ENCODE peak calls at places on chromosomes 4 and X, in nine cellular contexts. One of them, this sample, is unnamed.
A peak's percentile ranks its signal among the peaks of the same experiment; 100 is the strongest.

GRCh38 chr4:98539741-98540140 is 118.7 kb downstream of the TSPAN5 start:
- DNase-seq in dorsolateral prefrontal cortex: no peak
- DNase-seq in uterus: no peak
- DNase-seq in right atrium auricular region: no peak
- DNase-seq in K562: no peak
- DNase-seq in tibial nerve: no peak
- DNase-seq in cardiac muscle cell: no peak
- DNase-seq in CD4-positive, alpha-beta memory T cell: no peak
- DNase-seq in GM12878: no peak
- DNase-seq in this sample: no peak

GRCh38 chr4:186939766-186940165 is 216.1 kb upstream of the FAT1 start:
- DNase-seq in dorsolateral prefrontal cortex: no peak
- DNase-seq in uterus: no peak
- DNase-seq in right atrium auricular region: no peak
- DNase-seq in K562: no peak
- DNase-seq in tibial nerve: no peak
- DNase-seq in cardiac muscle cell: no peak
- DNase-seq in CD4-positive, alpha-beta memory T cell: no peak
- DNase-seq in GM12878: no peak
- DNase-seq in this sample: no peak

GRCh38 chrX:22800360-22800759 is 199.4 kb upstream of the DDX53 start:
- DNase-seq in dorsolateral prefrontal cortex: no peak
- DNase-seq in uterus: no peak
- DNase-seq in right atrium auricular region: peak; percentile 60
- DNase-seq in K562: no peak
- DNase-seq in tibial nerve: peak; percentile 4
- DNase-seq in cardiac muscle cell: no peak
- DNase-seq in CD4-positive, alpha-beta memory T cell: no peak
- DNase-seq in GM12878: no peak
- DNase-seq in this sample: no peak

GRCh38 chr4:148059617-148060180 is 327.8 kb downstream of the ARHGAP10 start:
- DNase-seq in dorsolateral prefrontal cortex: no peak
- DNase-seq in uterus: no peak
- DNase-seq in right atrium auricular region: no peak
- DNase-seq in K562: no peak
- DNase-seq in tibial nerve: no peak
- DNase-seq in cardiac muscle cell: no peak
- DNase-seq in CD4-positive, alpha-beta memory T cell: no peak
- DNase-seq in GM12878: peak; percentile 46
- DNase-seq in this sample: no peak

GRCh38 chrX:34877451-34877850 is 65.1 kb upstream of the FAM47B start:
- DNase-seq in dorsolateral prefrontal cortex: no peak
- DNase-seq in uterus: no peak
- DNase-seq in right atrium auricular region: no peak
- DNase-seq in K562: no peak
- DNase-seq in tibial nerve: no peak
- DNase-seq in cardiac muscle cell: no peak
- DNase-seq in CD4-positive, alpha-beta memory T cell: no peak
- DNase-seq in GM12878: no peak
- DNase-seq in this sample: no peak

GRCh38 chr4:154490261-154490588 is 1.4 kb downstream of the DCHS2 start:
- DNase-seq in dorsolateral prefrontal cortex: no peak
- DNase-seq in uterus: no peak
- DNase-seq in right atrium auricular region: no peak
- DNase-seq in K562: no peak
- DNase-seq in tibial nerve: no peak
- DNase-seq in cardiac muscle cell: no peak
- DNase-seq in CD4-positive, alpha-beta memory T cell: no peak
- DNase-seq in GM12878: no peak
- DNase-seq in this sample: no peak

GRCh38 chr4:16893141-16893571 is 5.3 kb downstream of the LDB2 start:
- DNase-seq in dorsolateral prefrontal cortex: no peak
- DNase-seq in uterus: no peak
- DNase-seq in right atrium auricular region: no peak
- DNase-seq in K562: no peak
- DNase-seq in tibial nerve: no peak
- DNase-seq in cardiac muscle cell: no peak
- DNase-seq in CD4-positive, alpha-beta memory T cell: no peak
- DNase-seq in GM12878: no peak
- DNase-seq in this sample: no peak

GRCh38 chr4:145935253-145936141 is 3.1 kb downstream of the ZNF827 start:
- DNase-seq in dorsolateral prefrontal cortex: peak; percentile 44
- DNase-seq in uterus: peak; percentile 33
- DNase-seq in right atrium auricular region: no peak
- DNase-seq in K562: no peak
- DNase-seq in tibial nerve: no peak
- DNase-seq in cardiac muscle cell: peak; percentile 75
- DNase-seq in CD4-positive, alpha-beta memory T cell: peak; percentile 4
- DNase-seq in GM12878: peak; percentile 48
- DNase-seq in this sample: no peak

GRCh38 chr4:107888237-107888636 is 43.1 kb upstream of the CYP2U1 start:
- DNase-seq in dorsolateral prefrontal cortex: no peak
- DNase-seq in uterus: no peak
- DNase-seq in right atrium auricular region: no peak
- DNase-seq in K562: no peak
- DNase-seq in tibial nerve: no peak
- DNase-seq in cardiac muscle cell: no peak
- DNase-seq in CD4-positive, alpha-beta memory T cell: no peak
- DNase-seq in GM12878: no peak
- DNase-seq in this sample: no peak

GRCh38 chr4:122900314-122900713 is 22.1 kb downstream of the NUDT6 start:
- DNase-seq in dorsolateral prefrontal cortex: no peak
- DNase-seq in uterus: no peak
- DNase-seq in right atrium auricular region: no peak
- DNase-seq in K562: no peak
- DNase-seq in tibial nerve: no peak
- DNase-seq in cardiac muscle cell: no peak
- DNase-seq in CD4-positive, alpha-beta memory T cell: no peak
- DNase-seq in GM12878: no peak
- DNase-seq in this sample: no peak

GRCh38 chrX:14010566-14010965 is 19.1 kb downstream of the GEMIN8 start:
- DNase-seq in dorsolateral prefrontal cortex: no peak
- DNase-seq in uterus: no peak
- DNase-seq in right atrium auricular region: no peak
- DNase-seq in K562: no peak
- DNase-seq in tibial nerve: no peak
- DNase-seq in cardiac muscle cell: no peak
- DNase-seq in CD4-positive, alpha-beta memory T cell: no peak
- DNase-seq in GM12878: no peak
- DNase-seq in this sample: no peak

GRCh38 chr4:6641164-6641970 is 882 bp downstream of the MRFAP1 start:
- DNase-seq in dorsolateral prefrontal cortex: no peak
- DNase-seq in uterus: peak; percentile 56
- DNase-seq in right atrium auricular region: no peak
- DNase-seq in K562: peak; percentile 59
- DNase-seq in tibial nerve: peak; percentile 35
- DNase-seq in cardiac muscle cell: peak; percentile 35
- DNase-seq in CD4-positive, alpha-beta memory T cell: peak; percentile 51
- DNase-seq in GM12878: no peak
- DNase-seq in this sample: no peak

DNA sequence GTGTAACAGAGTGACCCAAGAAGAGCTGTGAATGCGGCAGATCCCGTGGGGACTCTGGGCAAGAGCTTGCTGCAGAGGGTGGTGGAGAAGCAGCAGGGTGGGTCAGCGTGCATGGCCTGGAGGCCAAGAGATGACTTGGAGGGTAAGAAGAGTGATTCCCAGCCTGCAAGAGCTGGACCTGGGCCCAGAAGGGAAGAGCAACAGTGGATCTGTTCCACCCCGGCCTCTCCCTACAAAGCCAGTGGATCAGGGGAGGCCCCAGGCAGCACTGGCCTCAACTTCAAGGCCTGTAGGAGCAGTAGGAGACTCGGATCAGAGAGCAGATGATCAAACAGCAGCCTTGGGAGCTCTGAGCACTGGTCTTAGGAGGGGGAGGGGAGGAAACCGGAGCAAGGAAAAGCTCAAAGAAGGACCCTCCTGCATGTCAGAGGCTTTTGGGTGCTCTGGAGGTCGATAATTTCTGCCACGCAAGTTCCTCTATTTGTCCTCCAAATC is 7.6 kb downstream of the L1CAM start:
- DNase-seq in dorsolateral prefrontal cortex: no peak
- DNase-seq in uterus: no peak
- DNase-seq in right atrium auricular region: no peak
- DNase-seq in K562: no peak
- DNase-seq in tibial nerve: no peak
- DNase-seq in cardiac muscle cell: no peak
- DNase-seq in CD4-positive, alpha-beta memory T cell: no peak
- DNase-seq in GM12878: no peak
- DNase-seq in this sample: no peak
- H3K27me3 ChIP-seq in dorsolateral prefrontal cortex: peaks cover 73% of the 10 kb centered on the region
- H3K27me3 ChIP-seq in uterus: no peaks in the 10 kb centered on the region
- H3K27me3 ChIP-seq in right atrium auricular region: no peaks in the 10 kb centered on the region
- H3K27me3 ChIP-seq in K562: no peaks in the 10 kb centered on the region
- H3K27me3 ChIP-seq in tibial nerve: peaks cover 71% of the 10 kb centered on the region
- H3K27me3 ChIP-seq in cardiac muscle cell: no peaks in the 10 kb centered on the region
- H3K27me3 ChIP-seq in CD4-positive, alpha-beta memory T cell: no peaks in the 10 kb centered on the region
- H3K27me3 ChIP-seq in GM12878: peaks cover 2% of the 10 kb centered on the region
- H3K27me3 ChIP-seq in this sample: no peaks in the 10 kb centered on the region

GRCh38 chrX:153827903-153828302 is 2.4 kb downstream of the PDZD4 start:
- DNase-seq in dorsolateral prefrontal cortex: no peak
- DNase-seq in uterus: peak; percentile 11
- DNase-seq in right atrium auricular region: no peak
- DNase-seq in K562: no peak
- DNase-seq in tibial nerve: no peak
- DNase-seq in cardiac muscle cell: no peak
- DNase-seq in CD4-positive, alpha-beta memory T cell: no peak
- DNase-seq in GM12878: no peak
- DNase-seq in this sample: peak; percentile 64

GRCh38 chrX:153829549-153829798 is 870 bp downstream of the PDZD4 start:
- DNase-seq in dorsolateral prefrontal cortex: no peak
- DNase-seq in uterus: peak; percentile 16
- DNase-seq in right atrium auricular region: no peak
- DNase-seq in K562: no peak
- DNase-seq in tibial nerve: no peak
- DNase-seq in cardiac muscle cell: no peak
- DNase-seq in CD4-positive, alpha-beta memory T cell: no peak
- DNase-seq in GM12878: no peak
- DNase-seq in this sample: no peak

GRCh38 chrX:153828723-153829548 is 1.4 kb downstream of the PDZD4 start:
- DNase-seq in dorsolateral prefrontal cortex: no peak
- DNase-seq in uterus: peak; percentile 19
- DNase-seq in right atrium auricular region: no peak
- DNase-seq in K562: no peak
- DNase-seq in tibial nerve: no peak
- DNase-seq in cardiac muscle cell: peak; percentile 54
- DNase-seq in CD4-positive, alpha-beta memory T cell: no peak
- DNase-seq in GM12878: no peak
- DNase-seq in this sample: no peak

GRCh38 chrX:153827016-153827415 is 3.3 kb downstream of the PDZD4 start:
- DNase-seq in dorsolateral prefrontal cortex: no peak
- DNase-seq in uterus: no peak
- DNase-seq in right atrium auricular region: no peak
- DNase-seq in K562: no peak
- DNase-seq in tibial nerve: no peak
- DNase-seq in cardiac muscle cell: no peak
- DNase-seq in CD4-positive, alpha-beta memory T cell: no peak
- DNase-seq in GM12878: no peak
- DNase-seq in this sample: no peak

GRCh38 chrX:153828308-153828707 is 2.0 kb downstream of the PDZD4 start:
- DNase-seq in dorsolateral prefrontal cortex: no peak
- DNase-seq in uterus: peak; percentile 13
- DNase-seq in right atrium auricular region: no peak
- DNase-seq in K562: no peak
- DNase-seq in tibial nerve: no peak
- DNase-seq in cardiac muscle cell: no peak
- DNase-seq in CD4-positive, alpha-beta memory T cell: no peak
- DNase-seq in GM12878: no peak
- DNase-seq in this sample: peak; percentile 79
- H3K4me3 ChIP-seq in dorsolateral prefrontal cortex: peak overlapping the region; percentile 52
- H3K4me3 ChIP-seq in uterus: peak overlapping the region; percentile 30
- H3K4me3 ChIP-seq in right atrium auricular region: peak overlapping the region; percentile 51
- H3K4me3 ChIP-seq in K562: no peak overlapping the region
- H3K4me3 ChIP-seq in tibial nerve: peak overlapping the region; percentile 52
- H3K4me3 ChIP-seq in cardiac muscle cell: no peak overlapping the region
- H3K4me3 ChIP-seq in CD4-positive, alpha-beta memory T cell: no peak overlapping the region
- H3K4me3 ChIP-seq in GM12878: no peak overlapping the region
- H3K4me3 ChIP-seq in this sample: peak overlapping the region; percentile 42

DNA sequence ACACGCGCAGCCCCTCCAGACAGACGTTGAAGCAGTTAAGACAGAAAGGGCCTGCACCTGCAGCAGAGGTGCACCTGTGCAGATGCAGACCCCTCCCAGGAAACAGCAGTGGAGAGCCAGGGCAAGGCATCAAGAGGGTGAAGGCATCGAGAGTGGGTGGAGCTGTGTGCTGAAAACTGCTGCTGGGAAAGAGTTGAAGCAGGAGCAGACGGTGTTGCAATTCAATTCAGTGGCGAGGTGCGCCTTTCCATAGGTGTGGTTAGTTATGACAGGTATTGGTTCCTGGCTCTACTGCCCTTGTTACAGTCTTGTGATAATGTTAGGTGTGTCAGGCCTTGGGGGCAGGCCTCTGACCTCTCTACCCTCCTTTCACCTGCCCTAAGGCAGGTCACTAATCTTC is 16.6 kb downstream of the LETM1 start:
- DNase-seq in dorsolateral prefrontal cortex: no peak
- DNase-seq in uterus: no peak
- DNase-seq in right atrium auricular region: no peak
- DNase-seq in K562: no peak
- DNase-seq in tibial nerve: no peak
- DNase-seq in cardiac muscle cell: no peak
- DNase-seq in CD4-positive, alpha-beta memory T cell: no peak
- DNase-seq in GM12878: no peak
- DNase-seq in this sample: no peak
- H3K27ac ChIP-seq in dorsolateral prefrontal cortex: no peak overlapping the region
- H3K27ac ChIP-seq in uterus: no peak overlapping the region
- H3K27ac ChIP-seq in right atrium auricular region: no peak overlapping the region
- H3K27ac ChIP-seq in K562: no peak overlapping the region
- H3K27ac ChIP-seq in tibial nerve: no peak overlapping the region
- H3K27ac ChIP-seq in cardiac muscle cell: no peak overlapping the region
- H3K27ac ChIP-seq in CD4-positive, alpha-beta memory T cell: no peak overlapping the region
- H3K27ac ChIP-seq in GM12878: no peak overlapping the region
- H3K27ac ChIP-seq in this sample: no peak overlapping the region

DNA sequence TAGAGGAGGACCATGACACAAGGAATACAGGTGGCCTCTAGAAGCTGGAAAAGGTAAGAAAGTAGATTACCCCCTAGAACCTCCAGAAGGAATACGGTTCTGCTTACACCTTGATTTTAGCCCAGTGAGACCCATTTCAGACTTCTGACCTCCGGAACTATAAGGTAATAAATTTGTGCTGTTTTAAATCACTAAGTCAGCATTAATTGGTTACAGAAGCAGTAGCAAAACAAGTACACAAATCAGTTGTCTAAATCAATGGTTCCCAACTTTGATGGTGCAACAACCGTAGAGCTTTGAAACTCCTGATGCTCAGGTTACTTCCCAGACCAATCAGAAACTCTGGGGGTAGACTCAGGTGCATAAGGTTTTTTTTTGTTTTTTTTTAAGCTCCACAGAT is 113.6 kb downstream of the RTL9 start:
- DNase-seq in dorsolateral prefrontal cortex: no peak
- DNase-seq in uterus: no peak
- DNase-seq in right atrium auricular region: no peak
- DNase-seq in K562: no peak
- DNase-seq in tibial nerve: no peak
- DNase-seq in cardiac muscle cell: no peak
- DNase-seq in CD4-positive, alpha-beta memory T cell: no peak
- DNase-seq in GM12878: no peak
- DNase-seq in this sample: no peak
- H3K27me3 ChIP-seq in dorsolateral prefrontal cortex: peaks cover 28% of the 10 kb centered on the region
- H3K27me3 ChIP-seq in uterus: no peaks in the 10 kb centered on the region
- H3K27me3 ChIP-seq in right atrium auricular region: no peaks in the 10 kb centered on the region
- H3K27me3 ChIP-seq in K562: no peaks in the 10 kb centered on the region
- H3K27me3 ChIP-seq in tibial nerve: no peaks in the 10 kb centered on the region
- H3K27me3 ChIP-seq in cardiac muscle cell: no peaks in the 10 kb centered on the region
- H3K27me3 ChIP-seq in CD4-positive, alpha-beta memory T cell: no peaks in the 10 kb centered on the region
- H3K27me3 ChIP-seq in GM12878: peaks cover 2% of the 10 kb centered on the region
- H3K27me3 ChIP-seq in this sample: no peaks in the 10 kb centered on the region